ENCODE peak calls at places on chromosomes 2 and 18, in six cellular contexts. One of them, this sample, is unnamed.

GRCh38 chr2:120760446-120761135 is 24.9 kb downstream of the GLI2 start:
- DNase-seq in cardiac muscle cell: no peak
- DNase-seq in WERI-Rb-1: no peak
- DNase-seq in astrocyte of the cerebellum: no peak
- DNase-seq in GM23248: no peak
- DNase-seq in heart left ventricle: peak; percentile 28
- DNase-seq in this sample: peak; percentile 43

GRCh38 chr2:129717560-129718128 is 261.8 kb upstream of the RAB6C start:
- DNase-seq in WERI-Rb-1: no peak
- DNase-seq in cardiac muscle cell: no peak
- DNase-seq in GM23248: no peak
- DNase-seq in astrocyte of the cerebellum: no peak
- DNase-seq in heart left ventricle: no peak
- DNase-seq in this sample: no peak

GRCh38 chr18:46265190-46266156 is 161.3 kb downstream of the HAUS1 start:
- DNase-seq in heart left ventricle: no peak
- DNase-seq in cardiac muscle cell: no peak
- DNase-seq in GM23248: no peak
- DNase-seq in astrocyte of the cerebellum: peak; percentile 78
- DNase-seq in WERI-Rb-1: no peak
- DNase-seq in this sample: no peak

GRCh38 chr2:200860092-200860795 is 4.2 kb downstream of the CLK1 start:
- DNase-seq in heart left ventricle: no peak
- DNase-seq in GM23248: peak; percentile 86
- DNase-seq in cardiac muscle cell: no peak
- DNase-seq in astrocyte of the cerebellum: no peak
- DNase-seq in WERI-Rb-1: no peak
- DNase-seq in this sample: no peak

GRCh38 chr2:60339286-60339685 is 214.2 kb downstream of the BCL11A start:
- DNase-seq in cardiac muscle cell: no peak
- DNase-seq in astrocyte of the cerebellum: no peak
- DNase-seq in GM23248: no peak
- DNase-seq in heart left ventricle: no peak
- DNase-seq in WERI-Rb-1: no peak
- DNase-seq in this sample: no peak

GRCh38 chr18:10188971-10189810 is 265.2 kb upstream of the APCDD1 start:
- DNase-seq in WERI-Rb-1: no peak
- DNase-seq in astrocyte of the cerebellum: no peak
- DNase-seq in heart left ventricle: no peak
- DNase-seq in GM23248: no peak
- DNase-seq in cardiac muscle cell: no peak
- DNase-seq in this sample: no peak

GRCh38 chr2:121468936-121469335 is 61.7 kb upstream of the RNU4ATAC start:
- DNase-seq in heart left ventricle: no peak
- DNase-seq in WERI-Rb-1: no peak
- DNase-seq in cardiac muscle cell: no peak
- DNase-seq in GM23248: no peak
- DNase-seq in astrocyte of the cerebellum: no peak
- DNase-seq in this sample: no peak

GRCh38 chr2:237097911-237098702 is 12.4 kb downstream of the COPS8 start:
- DNase-seq in heart left ventricle: no peak
- DNase-seq in WERI-Rb-1: no peak
- DNase-seq in cardiac muscle cell: no peak
- DNase-seq in GM23248: peak; percentile 97
- DNase-seq in astrocyte of the cerebellum: peak; percentile 55
- DNase-seq in this sample: no peak

GRCh38 chr2:109417701-109418335 is 195.9 kb downstream of the SEPTIN10 start:
- DNase-seq in heart left ventricle: no peak
- DNase-seq in astrocyte of the cerebellum: no peak
- DNase-seq in GM23248: no peak
- DNase-seq in WERI-Rb-1: peak; percentile 66
- DNase-seq in cardiac muscle cell: no peak
- DNase-seq in this sample: no peak

GRCh38 chr2:111947219-111947618 is 48.8 kb downstream of the MERTK start:
- DNase-seq in heart left ventricle: no peak
- DNase-seq in GM23248: no peak
- DNase-seq in cardiac muscle cell: no peak
- DNase-seq in WERI-Rb-1: no peak
- DNase-seq in astrocyte of the cerebellum: no peak
- DNase-seq in this sample: no peak

GRCh38 chr2:240733803-240734495 is 42.3 kb downstream of the AQP12A start:
- DNase-seq in WERI-Rb-1: no peak
- DNase-seq in GM23248: no peak
- DNase-seq in cardiac muscle cell: no peak
- DNase-seq in heart left ventricle: no peak
- DNase-seq in astrocyte of the cerebellum: no peak
- DNase-seq in this sample: no peak

GRCh38 chr2:233270951-233271350 is 19.5 kb downstream of the ATG16L1 start:
- DNase-seq in GM23248: no peak
- DNase-seq in astrocyte of the cerebellum: no peak
- DNase-seq in heart left ventricle: no peak
- DNase-seq in cardiac muscle cell: no peak
- DNase-seq in WERI-Rb-1: no peak
- DNase-seq in this sample: no peak

GRCh38 chr18:7728297-7728696 is 161.2 kb downstream of the PTPRM start:
- DNase-seq in astrocyte of the cerebellum: no peak
- DNase-seq in WERI-Rb-1: no peak
- DNase-seq in heart left ventricle: no peak
- DNase-seq in GM23248: no peak
- DNase-seq in cardiac muscle cell: no peak
- DNase-seq in this sample: no peak

GRCh38 chr2:62792408-62792807 is 86.9 kb downstream of the EHBP1 start:
- DNase-seq in GM23248: no peak
- DNase-seq in cardiac muscle cell: no peak
- DNase-seq in astrocyte of the cerebellum: no peak
- DNase-seq in heart left ventricle: no peak
- DNase-seq in WERI-Rb-1: no peak
- DNase-seq in this sample: no peak

GRCh38 chr2:68367918-68368656 is 3.0 kb downstream of the PLEK start:
- DNase-seq in GM23248: peak; percentile 10
- DNase-seq in astrocyte of the cerebellum: no peak
- DNase-seq in WERI-Rb-1: no peak
- DNase-seq in heart left ventricle: no peak
- DNase-seq in cardiac muscle cell: no peak
- DNase-seq in this sample: no peak

GRCh38 chr18:62282188-62282629 is 42.9 kb upstream of the TNFRSF11A start:
- DNase-seq in astrocyte of the cerebellum: peak; percentile 81
- DNase-seq in cardiac muscle cell: no peak
- DNase-seq in heart left ventricle: no peak
- DNase-seq in WERI-Rb-1: no peak
- DNase-seq in GM23248: peak; percentile 86
- DNase-seq in this sample: no peak

GRCh38 chr2:19643117-19643518 is 258.7 kb downstream of the TTC32 start:
- DNase-seq in astrocyte of the cerebellum: no peak
- DNase-seq in WERI-Rb-1: no peak
- DNase-seq in GM23248: no peak
- DNase-seq in heart left ventricle: no peak
- DNase-seq in cardiac muscle cell: no peak
- DNase-seq in this sample: no peak

GRCh38 chr18:427005-427404 is 73.5 kb downstream of the COLEC12 start:
- DNase-seq in GM23248: peak; percentile 95
- DNase-seq in WERI-Rb-1: no peak
- DNase-seq in cardiac muscle cell: no peak
- DNase-seq in heart left ventricle: no peak
- DNase-seq in astrocyte of the cerebellum: no peak
- DNase-seq in this sample: no peak

GRCh38 chr2:239079671-239080294 is 231.9 kb downstream of the TWIST2 start:
- DNase-seq in GM23248: no peak
- DNase-seq in cardiac muscle cell: no peak
- DNase-seq in heart left ventricle: no peak
- DNase-seq in WERI-Rb-1: no peak
- DNase-seq in astrocyte of the cerebellum: no peak
- DNase-seq in this sample: no peak

GRCh38 chr2:199488772-199489400 is 31.1 kb upstream of the SATB2 start:
- DNase-seq in cardiac muscle cell: peak; percentile 73
- DNase-seq in astrocyte of the cerebellum: peak; percentile 23
- DNase-seq in GM23248: peak; percentile 70
- DNase-seq in heart left ventricle: no peak
- DNase-seq in WERI-Rb-1: peak; percentile 62
- DNase-seq in this sample: no peak

GRCh38 chr2:5691659-5692529 is at the start of gene SOX11:
- DNase-seq in GM23248: peak; percentile 72
- DNase-seq in cardiac muscle cell: peak; percentile 99
- DNase-seq in WERI-Rb-1: peak; percentile 99
- DNase-seq in astrocyte of the cerebellum: peak; percentile 89
- DNase-seq in heart left ventricle: no peak
- DNase-seq in this sample: no peak

GRCh38 chr2:58834404-58834803 is 593.3 kb upstream of the FANCL start:
- DNase-seq in cardiac muscle cell: peak; percentile 77
- DNase-seq in WERI-Rb-1: no peak
- DNase-seq in GM23248: peak; percentile 38
- DNase-seq in heart left ventricle: no peak
- DNase-seq in astrocyte of the cerebellum: peak; percentile 23
- DNase-seq in this sample: no peak

GRCh38 chr2:104846955-104847820 is 6.7 kb upstream of the POU3F3 start:
- DNase-seq in cardiac muscle cell: no peak
- DNase-seq in heart left ventricle: no peak
- DNase-seq in astrocyte of the cerebellum: no peak
- DNase-seq in WERI-Rb-1: no peak
- DNase-seq in GM23248: no peak
- DNase-seq in this sample: no peak
- H3K4me3 ChIP-seq in cardiac muscle cell: no peak overlapping the region
- H3K4me3 ChIP-seq in heart left ventricle: no peak overlapping the region
- H3K4me3 ChIP-seq in astrocyte of the cerebellum: peak overlapping the region; percentile 6
- H3K4me3 ChIP-seq in WERI-Rb-1: no peak overlapping the region
- H3K4me3 ChIP-seq in GM23248: no peak overlapping the region
- H3K4me3 ChIP-seq in this sample: no peak overlapping the region

DNA sequence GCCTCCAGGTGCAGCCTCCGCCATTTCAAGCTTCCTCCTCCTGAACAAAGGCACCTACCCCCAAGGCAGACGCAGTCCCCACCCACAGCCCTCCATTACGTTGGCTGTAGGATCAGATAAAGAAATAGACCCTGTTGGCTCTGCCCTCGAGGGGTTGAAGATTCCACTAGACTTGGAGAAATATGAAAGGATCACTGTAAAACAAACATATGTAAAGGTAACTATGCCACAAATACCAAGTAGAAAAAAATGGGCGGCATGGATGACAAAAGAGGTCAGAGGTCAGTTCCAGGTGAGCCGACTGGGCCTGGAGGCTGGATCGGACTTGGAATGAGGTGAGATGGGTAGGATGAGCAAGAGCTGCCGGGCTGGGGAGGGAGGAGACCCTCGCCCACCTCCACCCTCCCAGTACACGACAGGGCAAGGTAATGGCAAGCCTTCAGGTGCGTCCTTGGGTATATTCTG is 84.8 kb upstream of the POMC start:
- DNase-seq in heart left ventricle: no peak
- DNase-seq in GM23248: no peak
- DNase-seq in astrocyte of the cerebellum: no peak
- DNase-seq in cardiac muscle cell: no peak
- DNase-seq in WERI-Rb-1: no peak
- DNase-seq in this sample: no peak
- H3K4me3 ChIP-seq in heart left ventricle: peak overlapping the region; percentile 58
- H3K4me3 ChIP-seq in GM23248: no peak overlapping the region
- H3K4me3 ChIP-seq in astrocyte of the cerebellum: no peak overlapping the region
- H3K4me3 ChIP-seq in cardiac muscle cell: peak overlapping the region; percentile 32
- H3K4me3 ChIP-seq in WERI-Rb-1: peak overlapping the region; percentile 50
- H3K4me3 ChIP-seq in this sample: peak overlapping the region; percentile 74

GRCh38 chr2:10300328-10300920 is 2.3 kb upstream of the HPCAL1 start:
- DNase-seq in astrocyte of the cerebellum: no peak
- DNase-seq in GM23248: no peak
- DNase-seq in cardiac muscle cell: no peak
- DNase-seq in heart left ventricle: no peak
- DNase-seq in WERI-Rb-1: no peak
- DNase-seq in this sample: no peak

GRCh38 chr2:10301946-10302478 is 692 bp upstream of the HPCAL1 start:
- DNase-seq in heart left ventricle: no peak
- DNase-seq in WERI-Rb-1: no peak
- DNase-seq in astrocyte of the cerebellum: no peak
- DNase-seq in GM23248: no peak
- DNase-seq in cardiac muscle cell: no peak
- DNase-seq in this sample: peak; percentile 59

GRCh38 chr2:10303174-10303633 is 500 bp downstream of the HPCAL1 start:
- DNase-seq in GM23248: peak; percentile 59
- DNase-seq in cardiac muscle cell: no peak
- DNase-seq in heart left ventricle: no peak
- DNase-seq in astrocyte of the cerebellum: no peak
- DNase-seq in WERI-Rb-1: no peak
- DNase-seq in this sample: peak; percentile 64

GRCh38 chr2:10302479-10303173 is at the start of gene HPCAL1:
- DNase-seq in astrocyte of the cerebellum: no peak
- DNase-seq in WERI-Rb-1: peak; percentile 93
- DNase-seq in cardiac muscle cell: peak; percentile 92
- DNase-seq in GM23248: peak; percentile 91
- DNase-seq in heart left ventricle: peak; percentile 91
- DNase-seq in this sample: peak; percentile 95

DNA sequence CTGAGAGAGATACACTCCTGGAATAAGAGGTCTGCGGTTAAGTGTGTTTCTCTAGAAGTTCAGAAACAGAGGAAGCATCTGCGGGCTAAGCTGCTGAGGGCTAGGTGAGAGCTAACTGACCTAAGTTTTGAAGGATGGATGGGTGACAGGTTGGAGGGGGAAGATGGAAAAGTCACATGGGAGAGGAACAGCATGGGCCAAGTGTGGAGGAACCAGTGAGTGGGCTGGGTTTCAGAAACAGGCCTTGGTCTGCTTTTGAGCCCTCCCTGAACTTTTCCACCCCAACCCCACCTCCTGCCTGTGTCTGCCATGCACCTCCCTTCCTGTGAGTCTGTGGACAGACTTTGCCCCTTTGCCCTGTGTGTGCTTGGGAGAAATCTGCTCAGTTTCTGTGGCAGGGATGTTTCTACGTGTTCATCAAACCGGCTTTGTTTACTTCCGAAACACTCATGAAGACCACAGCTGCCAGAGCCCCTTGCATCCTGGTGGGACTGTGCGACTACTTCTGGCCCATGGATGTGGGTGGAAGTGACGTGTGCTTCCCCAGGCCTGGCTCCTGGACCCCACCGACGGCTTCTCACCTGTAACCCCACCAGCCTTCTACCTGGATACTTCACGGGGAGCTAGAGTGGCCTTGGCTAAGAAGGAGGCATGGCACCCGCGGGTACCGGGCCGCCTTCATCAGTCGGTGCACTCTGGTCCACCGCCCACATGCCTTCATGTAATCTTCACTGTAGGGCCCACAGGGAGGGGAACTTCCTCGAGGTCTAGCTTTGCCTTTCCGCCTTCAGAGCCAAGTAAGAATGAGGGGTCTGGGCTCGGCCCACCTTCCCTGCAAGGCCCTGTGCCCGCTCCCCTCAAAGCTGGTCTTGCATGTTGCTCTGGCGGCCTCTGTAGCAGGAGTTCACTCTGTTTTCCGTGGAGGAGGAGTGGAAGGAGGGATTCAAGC is 1.4 kb upstream of the HPCAL1 start:
- DNase-seq in heart left ventricle: no peak
- DNase-seq in cardiac muscle cell: no peak
- DNase-seq in GM23248: no peak
- DNase-seq in WERI-Rb-1: no peak
- DNase-seq in astrocyte of the cerebellum: no peak
- DNase-seq in this sample: no peak
- H3K4me3 ChIP-seq in heart left ventricle: peak overlapping the region; percentile 92
- H3K4me3 ChIP-seq in cardiac muscle cell: no peak overlapping the region
- H3K4me3 ChIP-seq in GM23248: no peak overlapping the region
- H3K4me3 ChIP-seq in WERI-Rb-1: no peak overlapping the region
- H3K4me3 ChIP-seq in astrocyte of the cerebellum: no peak overlapping the region
- H3K4me3 ChIP-seq in this sample: peak overlapping the region; percentile 84

DNA sequence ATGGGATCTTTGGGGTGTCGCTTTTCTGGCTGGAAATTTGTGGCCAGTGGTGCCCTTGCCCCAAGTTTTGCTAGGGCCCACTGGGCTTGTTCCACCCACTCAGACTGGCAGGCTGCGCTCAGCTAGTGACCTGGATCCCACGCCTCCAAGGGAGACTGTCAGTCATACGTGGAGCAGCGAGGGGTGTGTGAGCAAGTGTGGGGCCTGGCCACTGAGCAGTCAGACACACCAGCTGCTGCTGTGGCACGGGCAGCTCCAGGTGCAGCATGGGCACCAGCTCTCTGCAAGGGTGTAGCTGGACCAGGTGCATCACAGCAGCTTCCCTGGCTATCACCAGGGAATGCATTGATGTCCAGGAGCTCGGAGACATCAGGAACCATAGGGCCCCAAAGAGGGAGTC is 327.0 kb downstream of the NR4A2 start:
- DNase-seq in astrocyte of the cerebellum: no peak
- DNase-seq in cardiac muscle cell: no peak
- DNase-seq in WERI-Rb-1: no peak
- DNase-seq in GM23248: no peak
- DNase-seq in heart left ventricle: no peak
- DNase-seq in this sample: peak; percentile 32
- H3K4me3 ChIP-seq in astrocyte of the cerebellum: no peak overlapping the region
- H3K4me3 ChIP-seq in cardiac muscle cell: no peak overlapping the region
- H3K4me3 ChIP-seq in WERI-Rb-1: no peak overlapping the region
- H3K4me3 ChIP-seq in GM23248: no peak overlapping the region
- H3K4me3 ChIP-seq in heart left ventricle: no peak overlapping the region
- H3K4me3 ChIP-seq in this sample: no peak overlapping the region

This sample was measured in lower lobe of right lung.